ENCODE peak calls at places on chromosomes 13 and 19, in five cellular contexts. G is CD8-positive, alpha-beta T cell; S is glutamatergic neuron; L is HCT116; W is esophagus squamous epithelium. Q is an unnamed sample.

GRCh38 chr13:40666905-40667621 is 622 bp upstream of the FOXO1 start:
- DNase-seq in G (peak; percentile 64), S (peak; percentile 69), L (no peak), W (peak; percentile 37), Q (no peak)

GRCh38 chr19:31470952-31471351 is 121.7 kb upstream of the TSHZ3 start:
- DNase-seq in G (no peak), S (no peak), L (no peak), W (no peak), Q (no peak)

GRCh38 chr19:31946491-31946890 is 398.9 kb upstream of the ZNF507 start:
- DNase-seq in G (no peak), S (no peak), L (no peak), W (no peak), Q (no peak)

GRCh38 chr13:32824671-32825070 is 191.6 kb upstream of the KL start:
- DNase-seq in G (no peak), S (no peak), L (peak; percentile 64), W (no peak), Q (no peak)

GRCh38 chr19:42323852-42324654 is 1.4 kb upstream of the MEGF8 start:
- DNase-seq in G (peak; percentile 50), S (peak; percentile 38), L (no peak), W (no peak), Q (peak; percentile 69)

GRCh38 chr13:71577127-71577526 is 289.9 kb downstream of the DACH1 start:
- DNase-seq in G (no peak), S (no peak), L (no peak), W (no peak), Q (no peak)

GRCh38 chr13:94712812-94713555 is 639 bp upstream of the SOX21 start:
- DNase-seq in G (no peak), S (peak; percentile 58), L (no peak), W (no peak), Q (peak; percentile 13)

GRCh38 chr13:73168993-73169401 is 110.2 kb downstream of the KLF5 start:
- DNase-seq in G (no peak), S (no peak), L (no peak), W (no peak), Q (no peak)

GRCh38 chr13:103556681-103557080 is 490.5 kb upstream of the SLC10A2 start:
- DNase-seq in G (no peak), S (no peak), L (no peak), W (no peak), Q (no peak)

GRCh38 chr19:15825753-15826152 is 10.3 kb upstream of the OR10H1 start:
- DNase-seq in G (no peak), S (no peak), L (no peak), W (no peak), Q (no peak)

GRCh38 chr13:33744589-33745369 is 73.2 kb upstream of the RFC3 start:
- DNase-seq in G (no peak), S (no peak), L (no peak), W (no peak), Q (no peak)

GRCh38 chr13:44004881-44005280 is 125.2 kb downstream of the LACC1 start:
- DNase-seq in G (no peak), S (no peak), L (no peak), W (no peak), Q (no peak)

GRCh38 chr19:40503300-40503699 is 36.5 kb downstream of the SPTBN4 start:
- DNase-seq in G (no peak), S (no peak), L (no peak), W (no peak), Q (no peak)

GRCh38 chr13:74114202-74114601 is 20.0 kb downstream of the KLF12 start:
- DNase-seq in G (no peak), S (no peak), L (no peak), W (no peak), Q (no peak)

GRCh38 chr19:10074153-10074552 is 12.0 kb upstream of the SHFL start:
- DNase-seq in G (no peak), S (no peak), L (peak; percentile 40), W (no peak), Q (no peak)

GRCh38 chr13:113584870-113585671 is 518 bp downstream of the TFDP1 start:
- DNase-seq in G (peak; percentile 48), S (peak; percentile 33), L (no peak), W (no peak), Q (peak; percentile 76)

GRCh38 chr19:2049741-2050348 is 1.2 kb downstream of the MKNK2 start:
- DNase-seq in G (peak; percentile 81), S (peak; percentile 68), L (no peak), W (no peak), Q (peak; percentile 77)

GRCh38 chr19:27744926-27745844 is 1467.8 kb downstream of the UQCRFS1 start:
- DNase-seq in G (peak; percentile 15), S (no peak), L (no peak), W (no peak), Q (no peak)

GRCh38 chr13:97257800-97258799 is 36.0 kb downstream of the MBNL2 start:
- DNase-seq in G (no peak), S (peak; percentile 30), L (peak; percentile 93), W (no peak), Q (peak; percentile 69)

GRCh38 chr19:966481-967088 is 17.6 kb upstream of the WDR18 start:
- DNase-seq in G (no peak), S (no peak), L (no peak), W (no peak), Q (no peak)
- TF ChIP-seq CTCF in G (no peak), S (no peak), L (no peak), W (no peak), Q (no peak)

DNA sequence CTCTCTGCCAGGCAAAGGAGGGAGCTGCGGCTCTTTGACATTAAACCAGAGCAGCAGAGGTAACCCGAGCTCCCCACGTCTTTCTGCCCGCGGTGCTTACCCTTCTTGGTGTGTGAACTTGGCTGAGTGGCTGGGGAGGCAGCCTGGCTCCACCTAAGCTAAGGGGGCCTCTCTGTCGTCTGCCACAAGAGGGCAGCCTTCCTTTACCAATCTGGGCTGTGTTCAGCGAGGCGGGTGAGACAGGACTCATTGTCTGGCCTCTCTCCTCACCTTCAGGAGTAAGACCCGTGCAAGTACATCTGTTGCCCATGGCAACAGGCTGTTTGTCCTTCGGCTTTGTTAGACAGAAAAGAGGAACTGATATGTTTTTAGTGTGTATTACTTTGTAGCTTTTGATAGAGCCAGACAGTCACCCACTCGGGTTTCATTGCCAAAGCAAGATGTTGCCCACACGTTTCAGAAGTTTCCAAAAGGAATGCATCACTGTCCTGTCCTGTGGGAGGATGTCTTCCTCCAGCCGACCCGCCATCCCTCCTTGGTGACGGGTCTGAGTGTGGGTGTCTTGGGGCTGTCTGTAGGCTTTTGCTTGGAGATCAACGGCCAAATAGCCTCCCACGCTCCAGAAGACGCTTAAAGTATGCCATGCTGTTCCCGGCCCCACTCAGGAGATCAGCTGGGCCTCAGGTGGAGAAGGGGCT is 4.6 kb downstream of the POP4 start:
- DNase-seq in G (peak; percentile 90), S (peak; percentile 86), L (peak; percentile 43), W (peak; percentile 20), Q (peak; percentile 90)
- TF ChIP-seq CTCF in G (peak; percentile 88), S (peak; percentile 78), L (peak; percentile 88), W (peak; percentile 84), Q (peak; percentile 84)

GRCh38 chr13:46630419-46631183 is 77.6 kb downstream of the LRCH1 start:
- DNase-seq in G (no peak), S (no peak), L (no peak), W (no peak), Q (no peak)
- TF ChIP-seq CTCF in G (no peak), S (no peak), L (no peak), W (no peak), Q (no peak)

DNA sequence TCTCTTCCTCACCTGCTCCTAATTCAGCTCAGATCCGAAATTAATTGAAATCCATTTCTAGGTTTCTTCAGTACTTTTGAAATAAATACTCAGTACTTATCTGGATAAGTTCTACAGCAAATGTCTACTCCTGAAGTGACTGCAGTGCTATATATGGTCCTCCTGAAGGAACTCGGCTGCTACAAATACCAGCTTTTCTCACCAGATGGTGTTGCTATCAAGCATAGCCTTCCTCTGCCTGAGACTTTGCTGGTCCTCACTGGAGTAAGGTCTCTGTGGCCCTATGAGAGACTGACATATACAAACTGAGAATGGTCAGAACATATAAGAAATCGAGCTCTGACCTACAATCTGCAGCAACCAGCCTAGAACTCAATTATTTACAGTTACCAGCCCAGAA is 161.6 kb downstream of the NDFIP2 start:
- DNase-seq in G (no peak), S (no peak), L (no peak), W (no peak), Q (no peak)
- TF ChIP-seq CTCF in G (no peak), S (no peak), L (no peak), W (no peak), Q (no peak)

GRCh38 chr13:99967884-99968520 is 3.6 kb downstream of the ZIC5 start:
- DNase-seq in G (no peak), S (no peak), L (no peak), W (no peak), Q (no peak)
- TF ChIP-seq CTCF in G (no peak), S (no peak), L (no peak), W (no peak), Q (no peak)

GRCh38 chr13:112074139-112074710 is 7.3 kb downstream of the SOX1 start:
- DNase-seq in G (no peak), S (no peak), L (no peak), W (no peak), Q (no peak)

GRCh38 chr13:112078879-112079526 is 12.1 kb downstream of the SOX1 start:
- DNase-seq in G (no peak), S (no peak), L (no peak), W (no peak), Q (no peak)

GRCh38 chr13:112079696-112080095 is 12.7 kb downstream of the SOX1 start:
- DNase-seq in G (no peak), S (no peak), L (no peak), W (no peak), Q (no peak)

GRCh38 chr13:112077729-112078128 is 10.8 kb downstream of the SOX1 start:
- DNase-seq in G (no peak), S (no peak), L (no peak), W (no peak), Q (no peak)

DNA sequence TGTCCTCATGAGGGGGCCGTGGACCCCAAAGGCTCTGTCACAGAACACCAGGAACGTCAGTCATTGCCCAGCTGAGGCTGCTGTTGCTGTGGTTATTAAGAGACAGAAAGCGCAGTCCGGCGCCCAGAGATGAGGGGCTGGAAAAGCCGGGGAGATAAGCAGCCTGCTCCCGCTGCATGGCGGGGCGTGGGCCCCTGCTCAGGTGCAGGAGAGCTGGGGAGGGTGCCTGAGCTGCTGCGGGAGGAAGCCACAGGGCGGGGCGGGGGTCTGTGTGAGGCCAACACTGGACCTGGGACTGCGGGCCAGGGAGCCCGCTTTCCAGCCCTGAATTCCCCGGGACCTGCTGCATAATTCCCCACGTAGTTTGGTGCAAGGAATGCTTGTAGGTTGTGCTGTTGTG is 11.3 kb downstream of the SOX1 start:
- DNase-seq in G (no peak), S (no peak), L (no peak), W (no peak), Q (no peak)
- TF ChIP-seq CTCF in G (no peak), S (no peak), L (no peak), W (no peak), Q (no peak)

Q was measured in GM20000.